ENCODE peak calls at places on chromosome 13, in six cellular contexts. U, Q, O, V, P and H are unnamed samples.

GRCh38 chr13:109844396-109844795 is 58.0 kb upstream of the IRS2 start:
- DNase-seq in Q (no peak), P (no peak), U (no peak), V (no peak), O (no peak), H (no peak)

GRCh38 chr13:111623743-111624505 is 303.5 kb downstream of the TEX29 start:
- DNase-seq in V (no peak), U (no peak), O (no peak), Q (no peak), P (no peak), H (no peak)

GRCh38 chr13:96104516-96104915 is 14.6 kb downstream of the HS6ST3 start:
- DNase-seq in O (no peak), P (no peak), V (no peak), Q (no peak), U (no peak), H (no peak)

GRCh38 chr13:50127726-50128291 is 112.6 kb downstream of the KCNRG start:
- DNase-seq in O (no peak), Q (no peak), V (no peak), P (peak), U (no peak), H (peak)

GRCh38 chr13:40664100-40665060 is 2.1 kb downstream of the FOXO1 start:
- DNase-seq in O (peak), Q (peak), P (peak), V (peak), U (peak), H (peak)

GRCh38 chr13:50227356-50227755 is 212.1 kb downstream of the KCNRG start:
- DNase-seq in O (no peak), U (no peak), Q (no peak), P (no peak), V (no peak), H (no peak)

GRCh38 chr13:18212873-18213272 is 968.8 kb downstream of the TUBA3C start:
- DNase-seq in U (no peak), P (no peak), O (peak), Q (peak), V (no peak), H (no peak)

GRCh38 chr13:50282016-50282415 is 266.8 kb downstream of the KCNRG start:
- DNase-seq in V (no peak), O (no peak), Q (no peak), P (no peak), U (no peak), H (no peak)

GRCh38 chr13:108495686-108496363 is 133.6 kb upstream of the MYO16 start:
- DNase-seq in V (no peak), P (no peak), O (no peak), U (no peak), Q (no peak), H (no peak)

GRCh38 chr13:48775285-48775684 is 121.6 kb downstream of the CYSLTR2 start:
- DNase-seq in Q (no peak), O (no peak), V (no peak), P (no peak), U (no peak), H (no peak)

GRCh38 chr13:23715762-23716235 is 145.6 kb downstream of the TNFRSF19 start:
- DNase-seq in V (no peak), U (no peak), O (no peak), P (no peak), Q (peak), H (no peak)

GRCh38 chr13:112895521-112896465 is 73.2 kb upstream of the MCF2L start:
- DNase-seq in P (no peak), Q (no peak), V (no peak), O (no peak), U (no peak), H (no peak)

GRCh38 chr13:109389892-109390345 is 396.5 kb downstream of the IRS2 start:
- DNase-seq in P (no peak), Q (no peak), O (no peak), V (no peak), U (no peak), H (no peak)

GRCh38 chr13:98454389-98454881 is 122.5 kb downstream of the STK24 start:
- DNase-seq in O (no peak), V (peak), Q (no peak), P (no peak), U (no peak), H (no peak)

GRCh38 chr13:27038323-27038722 is 133.3 kb downstream of the USP12 start:
- DNase-seq in O (no peak), V (no peak), U (no peak), Q (no peak), P (no peak), H (no peak)

GRCh38 chr13:80473695-80474094 is 132.8 kb upstream of the SPRY2 start:
- DNase-seq in U (no peak), Q (no peak), V (no peak), P (no peak), O (no peak), H (no peak)

GRCh38 chr13:59424661-59425060 is 739.1 kb downstream of the DIAPH3 start:
- DNase-seq in V (no peak), P (no peak), O (no peak), U (no peak), Q (no peak), H (no peak)

GRCh38 chr13:30308548-30308947 is 1.2 kb upstream of the KATNAL1 start:
- DNase-seq in V (no peak), U (no peak), Q (no peak), P (no peak), O (no peak), H (no peak)

GRCh38 chr13:48555441-48555840 is 22.6 kb upstream of the RCBTB2 start:
- DNase-seq in V (no peak), O (no peak), U (no peak), P (no peak), Q (no peak), H (no peak)

GRCh38 chr13:31282741-31283455 is 83.1 kb downstream of the B3GLCT start:
- DNase-seq in U (no peak), V (no peak), O (no peak), P (no peak), Q (no peak), H (no peak)

GRCh38 chr13:21076265-21076653 is 14.9 kb upstream of the LATS2 start:
- DNase-seq in P (no peak), V (no peak), O (no peak), U (no peak), Q (no peak), H (no peak)

GRCh38 chr13:30807392-30807791 is 72.0 kb downstream of the ALOX5AP start:
- DNase-seq in P (no peak), U (no peak), O (no peak), Q (no peak), V (no peak), H (no peak)

GRCh38 chr13:30477346-30478235 is 11.9 kb upstream of the HMGB1 start:
- DNase-seq in V (no peak), Q (no peak), O (no peak), U (no peak), P (no peak), H (no peak)

GRCh38 chr13:66414196-66414800 is 815.8 kb downstream of the PCDH9 start:
- DNase-seq in U (no peak), Q (no peak), O (no peak), P (no peak), V (no peak), H (no peak)

GRCh38 chr13:50732712-50733111 is 110.8 kb downstream of the DLEU7 start:
- DNase-seq in Q (no peak), U (no peak), O (no peak), P (no peak), V (no peak), H (no peak)

GRCh38 chr13:26500618-26501320 is 56.7 kb upstream of the WASF3 start:
- DNase-seq in V (no peak), P (no peak), O (no peak), U (no peak), Q (no peak), H (no peak)

GRCh38 chr13:82654851-82655517 is 1227.3 kb downstream of the SLITRK1 start:
- DNase-seq in Q (no peak), U (peak), O (peak), V (peak), P (no peak), H (no peak)

GRCh38 chr13:21670883-21671792 is at the start of gene FGF9:
- DNase-seq in V (peak), P (peak), Q (peak), U (peak), O (peak), H (peak)

GRCh38 chr13:108980237-108980636 is 350.8 kb downstream of the MYO16 start:
- DNase-seq in O (no peak), Q (no peak), V (no peak), U (no peak), P (no peak), H (no peak)

GRCh38 chr13:61664821-61665705 is 249.4 kb upstream of the PCDH20 start:
- DNase-seq in O (no peak), V (no peak), P (no peak), U (no peak), Q (no peak), H (no peak)

GRCh38 chr13:29737061-29737460 is 113.4 kb downstream of the UBL3 start:
- DNase-seq in O (no peak), U (no peak), P (no peak), Q (no peak), V (no peak), H (no peak)

GRCh38 chr13:49400755-49401659 is 42.9 kb downstream of the CAB39L start:
- DNase-seq in Q (no peak), U (peak), O (peak), P (no peak), V (no peak), H (no peak)

GRCh38 chr13:94993608-94994007 is 281.3 kb upstream of the SOX21 start:
- DNase-seq in V (no peak), P (no peak), Q (no peak), U (no peak), O (no peak), H (no peak)

GRCh38 chr13:48590141-48590863 is 57.4 kb upstream of the RCBTB2 start:
- DNase-seq in P (no peak), V (no peak), Q (no peak), O (no peak), U (no peak), H (no peak)